ENCODE peak calls at places on chromosomes 12 and 14, in seven cellular contexts. B, A, K, L, G, E and Z are unnamed samples.

GRCh38 chr12:69712826-69713225 is 13.7 kb upstream of the BEST3 start:
- DNase-seq in B (no peak), A (no peak), E (no peak), L (no peak), G (no peak), K (no peak), Z (no peak)

GRCh38 chr14:92729632-92730358 is 18.6 kb downstream of the LGMN start:
- DNase-seq in E (no peak), L (no peak), A (peak), K (peak), B (no peak), G (no peak), Z (no peak)

GRCh38 chr12:46518729-46519128 is 146.2 kb upstream of the SLC38A2 start:
- DNase-seq in K (no peak), B (no peak), G (no peak), L (no peak), A (peak), E (no peak), Z (no peak)

GRCh38 chr14:100298551-100299237 is 7.5 kb downstream of the SLC25A29 start:
- DNase-seq in A (no peak), G (no peak), K (no peak), B (no peak), L (no peak), E (no peak), Z (no peak)

GRCh38 chr14:77133718-77134338 is 7.8 kb downstream of the ZDHHC22 start:
- DNase-seq in L (peak), G (peak), K (peak), B (peak), E (no peak), A (peak), Z (no peak)

GRCh38 chr14:71720978-71721624 is 211.1 kb upstream of the RGS6 start:
- DNase-seq in E (peak), G (no peak), K (peak), B (peak), A (peak), L (no peak), Z (no peak)

GRCh38 chr12:27333311-27334009 is 824 bp downstream of the BMAL2 start:
- DNase-seq in B (peak), G (no peak), A (no peak), E (no peak), K (no peak), L (peak), Z (no peak)

GRCh38 chr14:25953532-25954144 is 644.2 kb downstream of the NOVA1 start:
- DNase-seq in A (peak), E (no peak), K (peak), B (no peak), G (no peak), L (no peak), Z (peak)

GRCh38 chr12:94676011-94676709 is 25.8 kb upstream of the TMCC3 start:
- DNase-seq in B (peak), G (no peak), K (no peak), L (no peak), A (no peak), E (no peak), Z (no peak)

GRCh38 chr12:27319394-27319793 is 13.2 kb upstream of the BMAL2 start:
- DNase-seq in G (no peak), A (peak), B (no peak), E (no peak), K (peak), L (no peak), Z (no peak)

GRCh38 chr14:30518867-30519266 is 40.1 kb upstream of the G2E3 start:
- DNase-seq in A (no peak), G (no peak), L (no peak), B (no peak), E (no peak), K (no peak), Z (no peak)

GRCh38 chr14:55434805-55435174 is 5.6 kb downstream of the TBPL2 start:
- DNase-seq in B (no peak), L (no peak), K (no peak), E (no peak), G (no peak), A (no peak), Z (no peak)

GRCh38 chr14:100271247-100271939 is 32.4 kb downstream of the YY1 start:
- DNase-seq in G (peak), E (no peak), A (peak), B (peak), L (no peak), K (peak), Z (peak)

GRCh38 chr12:127145929-127146789 is 1120.8 kb upstream of the TMEM132C start:
- DNase-seq in B (peak), K (peak), A (peak), G (peak), L (peak), E (no peak), Z (no peak)

GRCh38 chr12:132395908-132396305 is 66.5 kb upstream of the GALNT9 start:
- DNase-seq in K (no peak), L (no peak), B (no peak), E (no peak), G (no peak), A (no peak), Z (no peak)

GRCh38 chr14:24434676-24435075 is 4.9 kb downstream of the KHNYN start:
- DNase-seq in A (no peak), G (no peak), L (no peak), B (no peak), K (no peak), E (no peak), Z (no peak)

GRCh38 chr12:120466560-120467315 is 2.8 kb downstream of the SRSF9 start:
- DNase-seq in B (peak), K (peak), L (peak), A (peak), G (peak), E (peak), Z (no peak)

GRCh38 chr12:31122481-31122880 is 48.8 kb downstream of the DDX11 start:
- DNase-seq in A (no peak), B (no peak), K (no peak), E (no peak), G (no peak), L (no peak), Z (no peak)

GRCh38 chr12:25708661-25709060 is 155.6 kb upstream of the LMNTD1 start:
- DNase-seq in G (no peak), A (no peak), L (no peak), B (no peak), K (no peak), E (no peak), Z (no peak)

GRCh38 chr12:121933522-121934317 is 15.3 kb downstream of the CFAP251 start:
- DNase-seq in L (no peak), G (no peak), A (no peak), K (peak), B (no peak), E (no peak), Z (no peak)

GRCh38 chr12:116319316-116319715 is 41.8 kb upstream of the MED13L start:
- DNase-seq in K (peak), A (peak), L (no peak), B (no peak), E (no peak), G (no peak), Z (no peak)

GRCh38 chr14:93744176-93744575 is 44.1 kb downstream of the PRIMA1 start:
- DNase-seq in G (no peak), E (no peak), K (no peak), B (no peak), A (no peak), L (no peak), Z (no peak)

GRCh38 chr14:97707603-97708002 is 910.4 kb downstream of the VRK1 start:
- DNase-seq in L (no peak), G (no peak), A (no peak), B (peak), E (peak), K (no peak), Z (no peak)

GRCh38 chr12:3456809-3457208 is 34.2 kb upstream of the PRMT8 start:
- DNase-seq in A (no peak), G (no peak), L (no peak), B (no peak), K (no peak), E (no peak), Z (no peak)

GRCh38 chr12:2183556-2184541 is 131.1 kb downstream of the CACNA1C start:
- DNase-seq in B (no peak), A (peak), K (peak), L (no peak), E (no peak), G (no peak), Z (no peak)

GRCh38 chr14:103136388-103137271 is 13.4 kb downstream of the TNFAIP2 start:
- DNase-seq in K (peak), L (no peak), E (no peak), B (no peak), G (no peak), A (peak), Z (no peak)

GRCh38 chr14:93959239-93960107 is 16.9 kb downstream of the ASB2 start:
- DNase-seq in B (peak), L (peak), K (peak), G (peak), A (peak), E (no peak), Z (peak)

GRCh38 chr12:13103391-13104033 is at the start of gene GSG1:
- DNase-seq in B (no peak), K (no peak), A (peak), E (no peak), G (no peak), L (no peak), Z (no peak)

GRCh38 chr12:69685810-69686209 is 13.3 kb downstream of the BEST3 start:
- DNase-seq in G (no peak), E (no peak), L (no peak), A (peak), B (no peak), K (peak), Z (no peak)

GRCh38 chr14:55221186-55221585 is 29.8 kb upstream of the DLGAP5 start:
- DNase-seq in K (peak), L (no peak), G (no peak), E (no peak), A (peak), B (no peak), Z (no peak)

GRCh38 chr12:92129609-92130008 is 16.0 kb downstream of the BTG1 start:
- DNase-seq in B (no peak), A (no peak), K (no peak), E (no peak), L (no peak), G (no peak), Z (no peak)

GRCh38 chr14:96583605-96584041 is 81.4 kb downstream of the PAPOLA start:
- DNase-seq in G (no peak), L (no peak), K (no peak), E (no peak), B (no peak), A (no peak), Z (no peak)

GRCh38 chr12:120833849-120834248 is 70.3 kb downstream of the SPPL3 start:
- DNase-seq in E (no peak), A (no peak), B (no peak), L (no peak), G (no peak), K (no peak), Z (no peak)

GRCh38 chr12:122491991-122492390 is 8.7 kb downstream of the ZCCHC8 start:
- DNase-seq in L (no peak), G (no peak), A (no peak), K (no peak), E (no peak), B (no peak), Z (no peak)

GRCh38 chr12:130873106-130873795 is 1.4 kb downstream of the RAN start:
- DNase-seq in B (no peak), A (no peak), E (no peak), K (no peak), L (no peak), G (no peak), Z (no peak)

GRCh38 chr14:72261068-72261467 is 328.8 kb downstream of the RGS6 start:
- DNase-seq in B (no peak), L (no peak), E (no peak), G (no peak), K (no peak), A (no peak), Z (no peak)

GRCh38 chr12:42483534-42483857 is 106.0 kb downstream of the PRICKLE1 start:
- DNase-seq in K (no peak), E (peak), A (no peak), B (peak), L (no peak), G (no peak), Z (no peak)

GRCh38 chr12:162467-163307 is 51.3 kb downstream of the SLC6A12 start:
- DNase-seq in E (peak), G (no peak), B (no peak), K (no peak), L (no peak), A (no peak), Z (no peak)

GRCh38 chr14:61653507-61653906 is 41.8 kb upstream of the HIF1A start:
- DNase-seq in E (peak), A (peak), L (no peak), K (peak), B (no peak), G (no peak), Z (no peak)